ENCODE peak calls at places on chromosome 19, in four cellular contexts. One of them, this sample, is unnamed.

GRCh38 chr19:18791315-18791678 is 192 bp upstream of the COMP start:
- DNase-seq in activated naive CD8-positive, alpha-beta T cell treated with anti-CD3 and anti-CD28 coated beads, Interleukin-2, amount 10 ng/mL, durations not matched to agents 7 days and 5 days: no peak
- DNase-seq in mucosa of descending colon: no peak
- DNase-seq in WTC11: no peak
- DNase-seq in this sample: no peak

GRCh38 chr19:44800461-44800860 is 8.4 kb upstream of the BCAM start:
- DNase-seq in WTC11: peak
- DNase-seq in activated naive CD8-positive, alpha-beta T cell treated with anti-CD3 and anti-CD28 coated beads, Interleukin-2, amount 10 ng/mL, durations not matched to agents 7 days and 5 days: peak
- DNase-seq in mucosa of descending colon: peak
- DNase-seq in this sample: peak

GRCh38 chr19:2461751-2462634 is 5.2 kb upstream of the LMNB2 start:
- DNase-seq in mucosa of descending colon: peak
- DNase-seq in WTC11: peak
- DNase-seq in activated naive CD8-positive, alpha-beta T cell treated with anti-CD3 and anti-CD28 coated beads, Interleukin-2, amount 10 ng/mL, durations not matched to agents 7 days and 5 days: peak
- DNase-seq in this sample: peak

GRCh38 chr19:2488942-2489731 is 13.2 kb downstream of the GADD45B start:
- DNase-seq in WTC11: peak
- DNase-seq in activated naive CD8-positive, alpha-beta T cell treated with anti-CD3 and anti-CD28 coated beads, Interleukin-2, amount 10 ng/mL, durations not matched to agents 7 days and 5 days: no peak
- DNase-seq in mucosa of descending colon: peak
- DNase-seq in this sample: no peak

GRCh38 chr19:480016-480855 is 16.1 kb upstream of the MADCAM1 start:
- DNase-seq in activated naive CD8-positive, alpha-beta T cell treated with anti-CD3 and anti-CD28 coated beads, Interleukin-2, amount 10 ng/mL, durations not matched to agents 7 days and 5 days: no peak
- DNase-seq in WTC11: peak
- DNase-seq in mucosa of descending colon: peak
- DNase-seq in this sample: peak

GRCh38 chr19:15469513-15470297 is 5.4 kb upstream of the RASAL3 start:
- DNase-seq in WTC11: peak
- DNase-seq in mucosa of descending colon: no peak
- DNase-seq in activated naive CD8-positive, alpha-beta T cell treated with anti-CD3 and anti-CD28 coated beads, Interleukin-2, amount 10 ng/mL, durations not matched to agents 7 days and 5 days: peak
- DNase-seq in this sample: no peak

GRCh38 chr19:53792721-53793433 is 31.2 kb downstream of the NLRP12 start:
- DNase-seq in WTC11: peak
- DNase-seq in activated naive CD8-positive, alpha-beta T cell treated with anti-CD3 and anti-CD28 coated beads, Interleukin-2, amount 10 ng/mL, durations not matched to agents 7 days and 5 days: peak
- DNase-seq in mucosa of descending colon: peak
- DNase-seq in this sample: peak

GRCh38 chr19:12137541-12137940 is 2.6 kb downstream of the ZNF20 start:
- DNase-seq in mucosa of descending colon: no peak
- DNase-seq in WTC11: peak
- DNase-seq in activated naive CD8-positive, alpha-beta T cell treated with anti-CD3 and anti-CD28 coated beads, Interleukin-2, amount 10 ng/mL, durations not matched to agents 7 days and 5 days: no peak
- DNase-seq in this sample: no peak

GRCh38 chr19:7685546-7686445 is 5.2 kb downstream of the TRAPPC5 start:
- DNase-seq in WTC11: no peak
- DNase-seq in mucosa of descending colon: no peak
- DNase-seq in activated naive CD8-positive, alpha-beta T cell treated with anti-CD3 and anti-CD28 coated beads, Interleukin-2, amount 10 ng/mL, durations not matched to agents 7 days and 5 days: no peak
- DNase-seq in this sample: no peak

GRCh38 chr19:38812841-38813320 is at the start of gene LGALS4:
- DNase-seq in activated naive CD8-positive, alpha-beta T cell treated with anti-CD3 and anti-CD28 coated beads, Interleukin-2, amount 10 ng/mL, durations not matched to agents 7 days and 5 days: no peak
- DNase-seq in WTC11: no peak
- DNase-seq in mucosa of descending colon: peak
- DNase-seq in this sample: no peak

GRCh38 chr19:45729774-45730388 is 815 bp downstream of the FBXO46 start:
- DNase-seq in WTC11: no peak
- DNase-seq in activated naive CD8-positive, alpha-beta T cell treated with anti-CD3 and anti-CD28 coated beads, Interleukin-2, amount 10 ng/mL, durations not matched to agents 7 days and 5 days: no peak
- DNase-seq in mucosa of descending colon: no peak
- DNase-seq in this sample: no peak

GRCh38 chr19:4183967-4184717 is 1.7 kb downstream of the ANKRD24 start:
- DNase-seq in mucosa of descending colon: no peak
- DNase-seq in activated naive CD8-positive, alpha-beta T cell treated with anti-CD3 and anti-CD28 coated beads, Interleukin-2, amount 10 ng/mL, durations not matched to agents 7 days and 5 days: no peak
- DNase-seq in WTC11: no peak
- DNase-seq in this sample: peak

GRCh38 chr19:14555918-14556661 is 15.8 kb downstream of the NDUFB7 start:
- DNase-seq in WTC11: no peak
- DNase-seq in activated naive CD8-positive, alpha-beta T cell treated with anti-CD3 and anti-CD28 coated beads, Interleukin-2, amount 10 ng/mL, durations not matched to agents 7 days and 5 days: no peak
- DNase-seq in mucosa of descending colon: no peak
- DNase-seq in this sample: no peak

GRCh38 chr19:19533826-19534225 is 4.2 kb upstream of the CILP2 start:
- DNase-seq in activated naive CD8-positive, alpha-beta T cell treated with anti-CD3 and anti-CD28 coated beads, Interleukin-2, amount 10 ng/mL, durations not matched to agents 7 days and 5 days: no peak
- DNase-seq in mucosa of descending colon: no peak
- DNase-seq in WTC11: no peak
- DNase-seq in this sample: no peak

GRCh38 chr19:19541572-19541971 is 3.5 kb downstream of the CILP2 start:
- DNase-seq in WTC11: no peak
- DNase-seq in activated naive CD8-positive, alpha-beta T cell treated with anti-CD3 and anti-CD28 coated beads, Interleukin-2, amount 10 ng/mL, durations not matched to agents 7 days and 5 days: no peak
- DNase-seq in mucosa of descending colon: no peak
- DNase-seq in this sample: no peak

GRCh38 chr19:4911786-4912672 is 2.7 kb downstream of the UHRF1 start:
- DNase-seq in mucosa of descending colon: peak
- DNase-seq in activated naive CD8-positive, alpha-beta T cell treated with anti-CD3 and anti-CD28 coated beads, Interleukin-2, amount 10 ng/mL, durations not matched to agents 7 days and 5 days: peak
- DNase-seq in WTC11: peak
- DNase-seq in this sample: peak

GRCh38 chr19:18119243-18120105 is 21.9 kb downstream of the MAST3 start:
- DNase-seq in mucosa of descending colon: no peak
- DNase-seq in activated naive CD8-positive, alpha-beta T cell treated with anti-CD3 and anti-CD28 coated beads, Interleukin-2, amount 10 ng/mL, durations not matched to agents 7 days and 5 days: peak
- DNase-seq in WTC11: no peak
- DNase-seq in this sample: peak

GRCh38 chr19:40806385-40807146 is 7.6 kb downstream of the EGLN2 start:
- DNase-seq in activated naive CD8-positive, alpha-beta T cell treated with anti-CD3 and anti-CD28 coated beads, Interleukin-2, amount 10 ng/mL, durations not matched to agents 7 days and 5 days: peak
- DNase-seq in WTC11: peak
- DNase-seq in mucosa of descending colon: peak
- DNase-seq in this sample: peak

GRCh38 chr19:29784598-29785223 is 27.1 kb upstream of the CCNE1 start:
- DNase-seq in activated naive CD8-positive, alpha-beta T cell treated with anti-CD3 and anti-CD28 coated beads, Interleukin-2, amount 10 ng/mL, durations not matched to agents 7 days and 5 days: no peak
- DNase-seq in mucosa of descending colon: no peak
- DNase-seq in WTC11: no peak
- DNase-seq in this sample: no peak

GRCh38 chr19:17841810-17842662 is 5.7 kb downstream of the JAK3 start:
- DNase-seq in WTC11: peak
- DNase-seq in activated naive CD8-positive, alpha-beta T cell treated with anti-CD3 and anti-CD28 coated beads, Interleukin-2, amount 10 ng/mL, durations not matched to agents 7 days and 5 days: peak
- DNase-seq in mucosa of descending colon: peak
- DNase-seq in this sample: peak

GRCh38 chr19:46475976-46476375 is 4.6 kb upstream of the PNMA8A start:
- DNase-seq in activated naive CD8-positive, alpha-beta T cell treated with anti-CD3 and anti-CD28 coated beads, Interleukin-2, amount 10 ng/mL, durations not matched to agents 7 days and 5 days: no peak
- DNase-seq in mucosa of descending colon: no peak
- DNase-seq in WTC11: no peak
- DNase-seq in this sample: no peak

GRCh38 chr19:42088471-42089190 is 12.7 kb downstream of the ZNF574 start:
- DNase-seq in mucosa of descending colon: no peak
- DNase-seq in activated naive CD8-positive, alpha-beta T cell treated with anti-CD3 and anti-CD28 coated beads, Interleukin-2, amount 10 ng/mL, durations not matched to agents 7 days and 5 days: no peak
- DNase-seq in WTC11: no peak
- DNase-seq in this sample: no peak

GRCh38 chr19:33440241-33440640 is 66.7 kb downstream of the CEBPG start:
- DNase-seq in activated naive CD8-positive, alpha-beta T cell treated with anti-CD3 and anti-CD28 coated beads, Interleukin-2, amount 10 ng/mL, durations not matched to agents 7 days and 5 days: no peak
- DNase-seq in WTC11: no peak
- DNase-seq in mucosa of descending colon: no peak
- DNase-seq in this sample: no peak

GRCh38 chr19:2807379-2808128 is 12.1 kb upstream of the ZNF554 start:
- DNase-seq in activated naive CD8-positive, alpha-beta T cell treated with anti-CD3 and anti-CD28 coated beads, Interleukin-2, amount 10 ng/mL, durations not matched to agents 7 days and 5 days: no peak
- DNase-seq in WTC11: no peak
- DNase-seq in mucosa of descending colon: no peak
- DNase-seq in this sample: no peak

GRCh38 chr19:52369463-52370340 is at the start of gene ZNF880:
- DNase-seq in mucosa of descending colon: peak
- DNase-seq in WTC11: peak
- DNase-seq in activated naive CD8-positive, alpha-beta T cell treated with anti-CD3 and anti-CD28 coated beads, Interleukin-2, amount 10 ng/mL, durations not matched to agents 7 days and 5 days: peak
- DNase-seq in this sample: peak

GRCh38 chr19:55459950-55460657 is 1.3 kb downstream of the ISOC2 start:
- DNase-seq in mucosa of descending colon: peak
- DNase-seq in WTC11: no peak
- DNase-seq in activated naive CD8-positive, alpha-beta T cell treated with anti-CD3 and anti-CD28 coated beads, Interleukin-2, amount 10 ng/mL, durations not matched to agents 7 days and 5 days: no peak
- DNase-seq in this sample: no peak

GRCh38 chr19:3234800-3235199 is 10.3 kb downstream of the CELF5 start:
- DNase-seq in mucosa of descending colon: no peak
- DNase-seq in activated naive CD8-positive, alpha-beta T cell treated with anti-CD3 and anti-CD28 coated beads, Interleukin-2, amount 10 ng/mL, durations not matched to agents 7 days and 5 days: peak
- DNase-seq in WTC11: peak
- DNase-seq in this sample: no peak